ENCODE peak calls at places on chromosome 1, in seven cellular contexts. One of them, this sample, is unnamed.
A peak's percentile ranks its signal among the peaks of the same experiment; 100 is the strongest.

GRCh38 chr1:212182585-212182984 is 102.6 kb upstream of the PPP2R5A start:
- DNase-seq in A549: no peak
- DNase-seq in AG09309: no peak
- DNase-seq in choroid plexus epithelial cell: no peak
- DNase-seq in fibroblast of lung: no peak
- DNase-seq in brain microvascular endothelial cell: no peak
- DNase-seq in cardiac muscle cell: no peak
- DNase-seq in this sample: no peak

GRCh38 chr1:52460686-52461085 is 56.3 kb downstream of the PRPF38A start:
- DNase-seq in cardiac muscle cell: no peak
- DNase-seq in brain microvascular endothelial cell: no peak
- DNase-seq in fibroblast of lung: no peak
- DNase-seq in AG09309: peak; percentile 8
- DNase-seq in A549: peak; percentile 25
- DNase-seq in choroid plexus epithelial cell: no peak
- DNase-seq in this sample: no peak

GRCh38 chr1:162072770-162073169 is 3.3 kb downstream of the NOS1AP start:
- DNase-seq in choroid plexus epithelial cell: no peak
- DNase-seq in AG09309: no peak
- DNase-seq in cardiac muscle cell: no peak
- DNase-seq in brain microvascular endothelial cell: no peak
- DNase-seq in A549: no peak
- DNase-seq in fibroblast of lung: no peak
- DNase-seq in this sample: no peak

GRCh38 chr1:183810172-183810571 is 5.3 kb downstream of the RGL1 start:
- DNase-seq in cardiac muscle cell: no peak
- DNase-seq in AG09309: no peak
- DNase-seq in fibroblast of lung: no peak
- DNase-seq in choroid plexus epithelial cell: no peak
- DNase-seq in A549: no peak
- DNase-seq in brain microvascular endothelial cell: peak; percentile 14
- DNase-seq in this sample: no peak

GRCh38 chr1:31781138-31782065 is 17.3 kb upstream of the ADGRB2 start:
- DNase-seq in A549: no peak
- DNase-seq in brain microvascular endothelial cell: no peak
- DNase-seq in choroid plexus epithelial cell: no peak
- DNase-seq in AG09309: no peak
- DNase-seq in cardiac muscle cell: no peak
- DNase-seq in fibroblast of lung: no peak
- DNase-seq in this sample: no peak

GRCh38 chr1:47584249-47584648 is 146.4 kb downstream of the FOXD2 start:
- DNase-seq in fibroblast of lung: no peak
- DNase-seq in A549: no peak
- DNase-seq in cardiac muscle cell: no peak
- DNase-seq in choroid plexus epithelial cell: no peak
- DNase-seq in AG09309: no peak
- DNase-seq in brain microvascular endothelial cell: no peak
- DNase-seq in this sample: no peak

GRCh38 chr1:167676205-167676915 is 45.4 kb upstream of the MPZL1 start:
- DNase-seq in choroid plexus epithelial cell: no peak
- DNase-seq in AG09309: no peak
- DNase-seq in fibroblast of lung: no peak
- DNase-seq in cardiac muscle cell: no peak
- DNase-seq in A549: no peak
- DNase-seq in brain microvascular endothelial cell: no peak
- DNase-seq in this sample: no peak

GRCh38 chr1:111538343-111539035 is 35.1 kb upstream of the ADORA3 start:
- DNase-seq in AG09309: no peak
- DNase-seq in brain microvascular endothelial cell: peak; percentile 46
- DNase-seq in fibroblast of lung: peak; percentile 60
- DNase-seq in choroid plexus epithelial cell: peak; percentile 90
- DNase-seq in A549: no peak
- DNase-seq in cardiac muscle cell: no peak
- DNase-seq in this sample: no peak

GRCh38 chr1:161307230-161307768 is 2.5 kb downstream of the MPZ start:
- DNase-seq in cardiac muscle cell: no peak
- DNase-seq in brain microvascular endothelial cell: peak; percentile 80
- DNase-seq in AG09309: no peak
- DNase-seq in choroid plexus epithelial cell: peak; percentile 87
- DNase-seq in fibroblast of lung: peak; percentile 58
- DNase-seq in A549: peak; percentile 29
- DNase-seq in this sample: peak; percentile 30

GRCh38 chr1:213416461-213417224 is 365.6 kb downstream of the RPS6KC1 start:
- DNase-seq in AG09309: no peak
- DNase-seq in brain microvascular endothelial cell: no peak
- DNase-seq in A549: no peak
- DNase-seq in fibroblast of lung: no peak
- DNase-seq in cardiac muscle cell: no peak
- DNase-seq in choroid plexus epithelial cell: no peak
- DNase-seq in this sample: no peak

GRCh38 chr1:213417225-213417820 is 366.3 kb downstream of the RPS6KC1 start:
- DNase-seq in A549: no peak
- DNase-seq in cardiac muscle cell: no peak
- DNase-seq in choroid plexus epithelial cell: no peak
- DNase-seq in brain microvascular endothelial cell: no peak
- DNase-seq in AG09309: no peak
- DNase-seq in fibroblast of lung: no peak
- DNase-seq in this sample: no peak

GRCh38 chr1:213418268-213419068 is 367.4 kb downstream of the RPS6KC1 start:
- DNase-seq in A549: no peak
- DNase-seq in fibroblast of lung: no peak
- DNase-seq in AG09309: no peak
- DNase-seq in choroid plexus epithelial cell: no peak
- DNase-seq in cardiac muscle cell: no peak
- DNase-seq in brain microvascular endothelial cell: no peak
- DNase-seq in this sample: no peak

GRCh38 chr1:213417846-213418245 is 366.8 kb downstream of the RPS6KC1 start:
- DNase-seq in choroid plexus epithelial cell: no peak
- DNase-seq in fibroblast of lung: no peak
- DNase-seq in A549: no peak
- DNase-seq in cardiac muscle cell: no peak
- DNase-seq in AG09309: no peak
- DNase-seq in brain microvascular endothelial cell: no peak
- DNase-seq in this sample: no peak

DNA sequence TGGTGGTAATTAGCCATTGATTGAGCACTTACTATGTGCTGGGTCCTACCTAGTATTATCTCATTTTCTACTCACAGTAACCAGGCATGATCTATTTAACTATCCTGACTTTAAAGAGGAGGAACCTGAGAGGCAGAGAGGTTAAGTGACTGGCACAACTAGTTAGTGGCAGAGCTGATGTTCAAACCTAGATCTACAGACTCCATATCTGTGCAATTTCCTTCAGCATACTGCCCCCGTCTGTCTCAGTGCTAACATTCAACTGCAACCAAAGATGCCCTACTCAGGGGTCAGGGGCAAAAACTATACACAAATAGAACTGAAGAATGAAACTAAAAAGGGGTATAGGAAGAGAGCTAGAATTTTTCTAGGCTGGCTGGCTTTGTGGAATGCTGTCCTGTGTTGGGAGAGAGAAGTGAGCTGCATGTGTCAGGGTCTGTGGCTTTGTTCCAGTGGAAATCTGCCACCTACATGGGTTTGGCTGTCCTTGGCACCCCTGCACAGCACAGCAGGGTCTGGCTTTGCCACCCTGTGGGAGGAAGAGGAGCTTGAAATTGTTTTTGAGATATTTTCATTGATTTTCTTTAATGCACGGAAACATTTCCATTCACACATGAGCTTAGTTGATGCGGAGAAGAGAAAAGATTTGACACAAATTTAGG is 368.5 kb downstream of the RPS6KC1 start:
- DNase-seq in choroid plexus epithelial cell: no peak
- DNase-seq in brain microvascular endothelial cell: no peak
- DNase-seq in AG09309: no peak
- DNase-seq in cardiac muscle cell: no peak
- DNase-seq in A549: no peak
- DNase-seq in fibroblast of lung: no peak
- DNase-seq in this sample: no peak
- H3K4me3 ChIP-seq in choroid plexus epithelial cell: no peak overlapping the region
- H3K4me3 ChIP-seq in brain microvascular endothelial cell: no peak overlapping the region
- H3K4me3 ChIP-seq in AG09309: no peak overlapping the region
- H3K4me3 ChIP-seq in cardiac muscle cell: no peak overlapping the region
- H3K4me3 ChIP-seq in A549: no peak overlapping the region
- H3K4me3 ChIP-seq in fibroblast of lung: no peak overlapping the region
- H3K4me3 ChIP-seq in this sample: no peak overlapping the region

GRCh38 chr1:173400387-173400995 is 76.6 kb upstream of the PRDX6 start:
- DNase-seq in AG09309: no peak
- DNase-seq in A549: no peak
- DNase-seq in choroid plexus epithelial cell: no peak
- DNase-seq in cardiac muscle cell: no peak
- DNase-seq in fibroblast of lung: no peak
- DNase-seq in brain microvascular endothelial cell: no peak
- DNase-seq in this sample: no peak
- H3K4me3 ChIP-seq in AG09309: no peak overlapping the region
- H3K4me3 ChIP-seq in A549: no peak overlapping the region
- H3K4me3 ChIP-seq in choroid plexus epithelial cell: no peak overlapping the region
- H3K4me3 ChIP-seq in cardiac muscle cell: no peak overlapping the region
- H3K4me3 ChIP-seq in fibroblast of lung: no peak overlapping the region
- H3K4me3 ChIP-seq in brain microvascular endothelial cell: no peak overlapping the region
- H3K4me3 ChIP-seq in this sample: no peak overlapping the region

GRCh38 chr1:68232354-68233148 is at the start of gene WLS:
- DNase-seq in choroid plexus epithelial cell: peak; percentile 80
- DNase-seq in AG09309: no peak
- DNase-seq in fibroblast of lung: peak; percentile 84
- DNase-seq in A549: peak; percentile 28
- DNase-seq in brain microvascular endothelial cell: peak; percentile 67
- DNase-seq in cardiac muscle cell: peak; percentile 92
- DNase-seq in this sample: no peak
- H3K4me3 ChIP-seq in choroid plexus epithelial cell: peak within 1 kb of the TSS; percentile 79
- H3K4me3 ChIP-seq in AG09309: peak within 1 kb of the TSS; percentile 74
- H3K4me3 ChIP-seq in fibroblast of lung: peak within 1 kb of the TSS; percentile 69
- H3K4me3 ChIP-seq in A549: peak within 1 kb of the TSS; percentile 59
- H3K4me3 ChIP-seq in brain microvascular endothelial cell: peak within 1 kb of the TSS; percentile 87
- H3K4me3 ChIP-seq in cardiac muscle cell: peak within 1 kb of the TSS; percentile 93
- H3K4me3 ChIP-seq in this sample: no peak within 1 kb of the TSS

GRCh38 chr1:209207701-209208286 is 375.7 kb upstream of the CAMK1G start:
- DNase-seq in choroid plexus epithelial cell: peak; percentile 72
- DNase-seq in brain microvascular endothelial cell: peak; percentile 66
- DNase-seq in fibroblast of lung: peak; percentile 58
- DNase-seq in cardiac muscle cell: peak; percentile 86
- DNase-seq in AG09309: peak; percentile 25
- DNase-seq in A549: peak; percentile 45
- DNase-seq in this sample: no peak
- H3K4me3 ChIP-seq in choroid plexus epithelial cell: peak overlapping the region; percentile 34
- H3K4me3 ChIP-seq in brain microvascular endothelial cell: peak overlapping the region; percentile 44
- H3K4me3 ChIP-seq in fibroblast of lung: peak overlapping the region; percentile 51
- H3K4me3 ChIP-seq in cardiac muscle cell: peak overlapping the region; percentile 27
- H3K4me3 ChIP-seq in AG09309: peak overlapping the region; percentile 30
- H3K4me3 ChIP-seq in A549: peak overlapping the region; percentile 22
- H3K4me3 ChIP-seq in this sample: no peak overlapping the region

GRCh38 chr1:244022301-244022700 is 28.8 kb upstream of the ZBTB18 start:
- DNase-seq in A549: no peak
- DNase-seq in choroid plexus epithelial cell: peak; percentile 19
- DNase-seq in cardiac muscle cell: no peak
- DNase-seq in brain microvascular endothelial cell: no peak
- DNase-seq in AG09309: peak; percentile 38
- DNase-seq in fibroblast of lung: peak; percentile 43
- DNase-seq in this sample: no peak
- H3K4me3 ChIP-seq in A549: no peak overlapping the region
- H3K4me3 ChIP-seq in choroid plexus epithelial cell: no peak overlapping the region
- H3K4me3 ChIP-seq in cardiac muscle cell: no peak overlapping the region
- H3K4me3 ChIP-seq in brain microvascular endothelial cell: no peak overlapping the region
- H3K4me3 ChIP-seq in AG09309: no peak overlapping the region
- H3K4me3 ChIP-seq in fibroblast of lung: no peak overlapping the region
- H3K4me3 ChIP-seq in this sample: no peak overlapping the region